ENCODE peak calls at places on chromosomes 4 and X, in four cellular contexts. K is adrenal gland, Q is neuronal stem cell, C is iPS DF 6.9. T is an unnamed sample. For H3K36me3, the result is how much of the 10 kb centered on the place peaks cover.

GRCh38 chr4:4333265-4333706 is 43.2 kb downstream of the ZBTB49 start:
- DNase-seq in K (no peak), Q (no peak), C (no peak), T (peak)

GRCh38 chr4:25635501-25635900 is 20.1 kb upstream of the SLC34A2 start:
- DNase-seq in K (no peak), Q (no peak), C (no peak), T (no peak)

GRCh38 chrX:15170927-15171326 is 99.0 kb downstream of the ASB9 start:
- DNase-seq in K (no peak), Q (no peak), C (no peak), T (no peak)

GRCh38 chrX:3403748-3404147 is 57.3 kb upstream of the MXRA5 start:
- DNase-seq in K (no peak), Q (no peak), C (no peak), T (no peak)

GRCh38 chr4:26238426-26238781 is 82.4 kb upstream of the RBPJ start:
- DNase-seq in K (no peak), Q (no peak), C (no peak), T (no peak)

GRCh38 chr4:173167793-173168395 is 717 bp upstream of the GALNT7 start:
- DNase-seq in K (peak), Q (no peak), C (no peak), T (peak)

GRCh38 chr4:56462157-56462556 is 5.3 kb upstream of the SRP72 start:
- DNase-seq in K (no peak), Q (no peak), C (no peak), T (no peak)

GRCh38 chr4:180909279-180909678 is 1333.9 kb upstream of the TENM3 start:
- DNase-seq in K (no peak), Q (peak), C (peak), T (no peak)

GRCh38 chr4:47213971-47214370 is 182.6 kb downstream of the GABRB1 start:
- DNase-seq in K (no peak), Q (no peak), C (no peak), T (peak)

GRCh38 chr4:156889616-156890594 is 81.7 kb downstream of the PDGFC start:
- DNase-seq in K (peak), Q (no peak), C (no peak), T (no peak)

GRCh38 chrX:2320580-2321327 is 180.0 kb downstream of the DHRSX start:
- DNase-seq in K (peak), Q (no peak), C (no peak), T (no peak)

GRCh38 chrX:101206471-101206870 is 13.1 kb upstream of the DRP2 start:
- DNase-seq in K (no peak), Q (no peak), C (no peak), T (no peak)

GRCh38 chr4:152528060-152528459 is 7.8 kb downstream of the FBXW7 start:
- DNase-seq in K (no peak), Q (no peak), C (no peak), T (no peak)

GRCh38 chrX:105323951-105324350 is 103.5 kb upstream of the TEX13A start:
- DNase-seq in K (no peak), Q (no peak), C (no peak), T (no peak)

GRCh38 chr4:113559947-113560346 is 201.6 kb downstream of the CAMK2D start:
- DNase-seq in K (no peak), Q (no peak), C (no peak), T (no peak)

GRCh38 chr4:61938250-61938846 is 738.2 kb downstream of the ADGRL3 start:
- DNase-seq in K (no peak), Q (no peak), C (peak), T (no peak)

GRCh38 chrX:39815621-39816020 is 282.1 kb downstream of the BCOR start:
- DNase-seq in K (no peak), Q (no peak), C (no peak), T (peak)

GRCh38 chr4:83252782-83253405 is 31.7 kb downstream of the COQ2 start:
- DNase-seq in K (peak), Q (peak), C (peak), T (peak)

GRCh38 chr4:133775881-133776280 is 425.7 kb downstream of the PABPC4L start:
- DNase-seq in K (no peak), Q (no peak), C (no peak), T (no peak)

GRCh38 chr4:128229458-128229805 is 58.2 kb downstream of the PGRMC2 start:
- DNase-seq in K (no peak), Q (no peak), C (no peak), T (no peak)

GRCh38 chrX:1212532-1212931 is at the start of gene CRLF2:
- DNase-seq in K (no peak), Q (no peak), C (no peak), T (no peak)

GRCh38 chr4:126701756-126702155 is 931.0 kb upstream of the INTU start:
- DNase-seq in K (no peak), Q (no peak), C (no peak), T (no peak)

GRCh38 chrX:48487362-48487785 is 11.4 kb downstream of the FTSJ1 start:
- DNase-seq in K (no peak), Q (no peak), C (no peak), T (peak)

GRCh38 chrX:150456466-150456865 is 93.3 kb downstream of the MAMLD1 start:
- DNase-seq in K (no peak), Q (no peak), C (no peak), T (peak)

GRCh38 chr4:185566972-185567749 is 31.9 kb upstream of the PDLIM3 start:
- DNase-seq in K (no peak), Q (no peak), C (no peak), T (no peak)

GRCh38 chrX:12032082-12032481 is 106.2 kb upstream of the FRMPD4 start:
- DNase-seq in K (no peak), Q (no peak), C (no peak), T (no peak)

GRCh38 chr4:113358784-113359183 is 309.3 kb downstream of the ANK2 start:
- DNase-seq in K (no peak), Q (no peak), C (no peak), T (no peak)

GRCh38 chrX:1106478-1107210 is 105.8 kb downstream of the CRLF2 start:
- DNase-seq in K (no peak), Q (no peak), C (no peak), T (no peak)

GRCh38 chr4:19177616-19178015 is 1074.1 kb upstream of the SLIT2 start:
- DNase-seq in K (no peak), Q (no peak), C (no peak), T (no peak)

GRCh38 chrX:36431819-36432218 is 512.3 kb downstream of the CFAP47 start:
- DNase-seq in K (no peak), Q (no peak), C (no peak), T (no peak)

GRCh38 chr4:74544655-74545361 is 99.9 kb downstream of the AREG start:
- DNase-seq in K (no peak), Q (no peak), C (no peak), T (no peak)

GRCh38 chr4:115456228-115456627 is 342.8 kb upstream of the NDST4 start:
- DNase-seq in K (no peak), Q (no peak), C (no peak), T (no peak)

GRCh38 chr4:77488882-77489281 is 116.7 kb upstream of the CXCL13 start:
- DNase-seq in K (no peak), Q (no peak), C (no peak), T (no peak)

DNA sequence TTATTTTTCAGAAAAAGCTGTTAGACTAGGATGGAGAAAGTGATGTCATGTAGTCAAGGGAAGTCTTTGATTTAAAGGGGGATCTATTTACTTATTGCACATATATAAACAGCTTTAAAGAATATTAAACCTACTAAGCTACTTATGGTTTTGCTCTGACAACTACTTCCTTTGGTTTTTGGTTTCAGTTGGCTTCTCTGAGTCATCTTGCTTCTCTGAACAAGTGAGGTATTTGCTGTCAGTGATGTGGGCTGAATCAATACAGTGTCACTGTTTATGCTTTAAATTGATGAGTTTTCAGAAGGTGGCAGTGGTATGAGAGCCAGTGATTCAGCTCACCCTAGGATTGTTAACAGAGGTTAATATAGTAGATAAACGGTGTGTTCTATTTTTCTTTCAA is 75.1 kb downstream of the CEP44 start:
- DNase-seq in K (no peak), Q (no peak), C (no peak), T (no peak)
- H3K27ac ChIP-seq in K (no peak), Q (no peak), C (no peak), T (no peak)

GRCh38 chr4:1233641-1234277 is 15.2 kb downstream of the CTBP1 start:
- DNase-seq in K (no peak), Q (no peak), C (no peak), T (no peak)

GRCh38 chr4:1231637-1232360 is 17.1 kb downstream of the CTBP1 start:
- DNase-seq in K (no peak), Q (no peak), C (no peak), T (no peak)

GRCh38 chr4:1234296-1234695 is 14.6 kb downstream of the CTBP1 start:
- DNase-seq in K (no peak), Q (no peak), C (no peak), T (no peak)

GRCh38 chr4:1230971-1231636 is 17.8 kb downstream of the CTBP1 start:
- DNase-seq in K (no peak), Q (no peak), C (no peak), T (no peak)

GRCh38 chr4:1232661-1233621 is 16.0 kb downstream of the CTBP1 start:
- DNase-seq in K (peak), Q (peak), C (no peak), T (no peak)
- H3K36me3 ChIP-seq in K (under half), Q (half or more), C (under half), T (under half)

GRCh38 chrX:45769919-45770582 is 569.4 kb upstream of the DIPK2B start:
- DNase-seq in K (peak), Q (no peak), C (no peak), T (peak)
- H3K27ac ChIP-seq in K (peak), Q (no peak), C (no peak), T (peak)

GRCh38 chr4:182325848-182326255 is 82.7 kb downstream of the TENM3 start:
- DNase-seq in K (no peak), Q (no peak), C (no peak), T (no peak)
- H3K36me3 ChIP-seq in K (under half), Q (under half), C (under half), T (under half)

DNA sequence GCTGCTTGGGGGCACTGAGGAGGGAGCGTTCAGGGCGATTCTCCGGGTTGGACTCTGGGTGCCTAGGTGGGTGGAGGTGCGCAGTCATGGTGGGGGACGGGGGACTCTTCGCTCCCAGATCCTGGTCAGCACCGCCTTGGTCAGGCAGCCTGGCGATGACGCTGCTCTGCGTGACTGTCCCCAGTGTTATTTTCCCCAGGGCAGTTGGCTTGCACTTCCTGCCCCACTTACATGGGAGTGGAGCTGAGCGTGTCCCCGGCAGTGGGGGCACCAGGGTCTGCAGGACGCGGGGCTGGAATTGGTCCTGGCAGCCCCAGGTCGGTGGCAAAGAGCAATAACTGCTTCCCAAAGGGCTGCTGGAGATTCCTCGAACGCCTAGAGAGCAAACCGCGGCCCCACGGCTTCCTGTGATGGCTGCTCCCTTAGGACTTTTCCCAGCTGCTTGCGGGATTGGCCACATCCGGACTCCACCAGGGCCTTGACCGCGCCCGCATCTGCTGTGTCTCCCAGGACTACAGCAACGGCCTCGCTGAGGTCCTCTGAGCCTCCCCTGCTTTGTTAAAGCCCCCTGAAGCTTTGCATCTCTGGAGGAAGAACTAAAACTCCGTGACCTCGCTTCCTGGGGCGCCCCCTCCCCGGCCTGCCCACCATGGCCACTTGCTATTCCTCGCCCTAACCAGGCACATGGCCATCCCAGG is 35.3 kb upstream of the GPR78 start:
- DNase-seq in K (no peak), Q (no peak), C (no peak), T (peak)
- H3K27ac ChIP-seq in K (no peak), Q (no peak), C (no peak), T (peak)

GRCh38 chr4:158043971-158044618 is 128.7 kb downstream of the GASK1B start:
- DNase-seq in K (no peak), Q (no peak), C (no peak), T (no peak)
- H3K36me3 ChIP-seq in K (under half), Q (under half), C (under half), T (under half)

GRCh38 chr4:1348014-1348513 is 1.1 kb downstream of the UVSSA start:
- DNase-seq in K (no peak), Q (no peak), C (no peak), T (no peak)

GRCh38 chr4:1351854-1352633 is 5.0 kb downstream of the UVSSA start:
- DNase-seq in K (peak), Q (peak), C (peak), T (peak)

GRCh38 chr4:1348746-1349145 is 1.7 kb downstream of the UVSSA start:
- DNase-seq in K (no peak), Q (no peak), C (no peak), T (no peak)

GRCh38 chr4:1349359-1350168 is 2.6 kb downstream of the UVSSA start:
- DNase-seq in K (no peak), Q (no peak), C (no peak), T (no peak)

GRCh38 chr4:1350169-1350520 is 3.1 kb downstream of the UVSSA start:
- DNase-seq in K (no peak), Q (no peak), C (no peak), T (no peak)
- H3K27ac ChIP-seq in K (no peak), Q (no peak), C (no peak), T (no peak)

GRCh38 chrX:16845686-16846085 is 24.5 kb downstream of the RBBP7 start:
- DNase-seq in K (no peak), Q (no peak), C (no peak), T (no peak)
- H3K36me3 ChIP-seq in K (under half), Q (under half), C (under half), T (half or more)

GRCh38 chr4:80136238-80136637 is 61.1 kb upstream of the PRDM8 start:
- DNase-seq in K (no peak), Q (no peak), C (no peak), T (no peak)

GRCh38 chr4:80137631-80138030 is 59.7 kb upstream of the PRDM8 start:
- DNase-seq in K (no peak), Q (no peak), C (no peak), T (no peak)

GRCh38 chr4:80133240-80133783 is 60.3 kb upstream of the ANTXR2 start:
- DNase-seq in K (no peak), Q (no peak), C (no peak), T (no peak)

GRCh38 chr4:80134936-80135701 is 62.1 kb upstream of the ANTXR2 start:
- DNase-seq in K (no peak), Q (no peak), C (no peak), T (peak)

GRCh38 chr4:80135702-80136058 is 61.6 kb upstream of the PRDM8 start:
- DNase-seq in K (no peak), Q (no peak), C (no peak), T (no peak)
- H3K27ac ChIP-seq in K (no peak), Q (no peak), C (no peak), T (no peak)